ENCODE peak calls at places on chromosomes 12 and 14, in eight cellular contexts. Y is fibroblast of the aortic adventitia; G is activated CD4-positive, alpha-beta T cell treated with anti-CD3 and anti-CD28 coated beads, Interleukin-2, amount 50 U/mL, for 4 hours; P is mucosa of descending colon; I is lower leg skin; N is neural crest cell; O is upper lobe of right lung; Z is gastrocnemius medialis. U is an unnamed sample.

GRCh38 chr12:43444940-43445564 is 107.0 kb downstream of the ADAMTS20 start:
- DNase-seq in Y (peak; percentile 74), G (peak; percentile 46), P (no peak), I (peak; percentile 19), N (peak; percentile 63), O (no peak), Z (no peak), U (peak; percentile 42)

GRCh38 chr12:93015970-93016751 is 87.1 kb upstream of the EEA1 start:
- DNase-seq in Y (no peak), G (no peak), P (no peak), I (no peak), N (no peak), O (no peak), Z (no peak), U (peak; percentile 18)

GRCh38 chr12:9039397-9039977 is 50.1 kb downstream of the KLRG1 start:
- DNase-seq in Y (peak; percentile 60), G (no peak), P (no peak), I (no peak), N (no peak), O (no peak), Z (no peak), U (peak; percentile 38)

GRCh38 chr14:77872152-77872551 is 72.2 kb downstream of the ADCK1 start:
- DNase-seq in Y (no peak), G (no peak), P (no peak), I (no peak), N (no peak), O (no peak), Z (no peak), U (no peak)

GRCh38 chr12:56266634-56267442 is at the start of gene COQ10A:
- DNase-seq in Y (peak; percentile 83), G (peak; percentile 91), P (peak; percentile 93), I (peak; percentile 87), N (peak; percentile 87), O (peak; percentile 95), Z (peak; percentile 94), U (peak; percentile 77)

GRCh38 chr12:92528097-92528496 is 174.7 kb upstream of the PLEKHG7 start:
- DNase-seq in Y (no peak), G (no peak), P (no peak), I (no peak), N (no peak), O (no peak), Z (no peak), U (no peak)

GRCh38 chr12:7068240-7068993 is 7.9 kb downstream of the C1S start:
- DNase-seq in Y (peak; percentile 69), G (no peak), P (no peak), I (no peak), N (no peak), O (no peak), Z (peak; percentile 90), U (no peak)

GRCh38 chr12:94304566-94305061 is 155.1 kb downstream of the CEP83 start:
- DNase-seq in Y (peak; percentile 49), G (no peak), P (no peak), I (no peak), N (no peak), O (no peak), Z (no peak), U (no peak)

GRCh38 chr14:40842816-40843215 is 763.9 kb upstream of the LRFN5 start:
- DNase-seq in Y (no peak), G (no peak), P (no peak), I (no peak), N (no peak), O (no peak), Z (no peak), U (no peak)

GRCh38 chr14:54377501-54377900 is 19.3 kb upstream of the CDKN3 start:
- DNase-seq in Y (no peak), G (no peak), P (no peak), I (no peak), N (no peak), O (no peak), Z (no peak), U (no peak)

GRCh38 chr12:103354403-103354802 is 141.4 kb downstream of the C12orf42 start:
- DNase-seq in Y (no peak), G (no peak), P (no peak), I (no peak), N (no peak), O (no peak), Z (no peak), U (no peak)

GRCh38 chr14:33564774-33565630 is 385.9 kb downstream of the EGLN3 start:
- DNase-seq in Y (peak; percentile 61), G (no peak), P (no peak), I (no peak), N (no peak), O (no peak), Z (no peak), U (no peak)

GRCh38 chr12:93109794-93110203 is 180.7 kb upstream of the EEA1 start:
- DNase-seq in Y (no peak), G (no peak), P (no peak), I (no peak), N (no peak), O (no peak), Z (no peak), U (no peak)

GRCh38 chr12:1800646-1801284 is 19.6 kb upstream of the LRTM2 start:
- DNase-seq in Y (no peak), G (no peak), P (peak; percentile 44), I (no peak), N (no peak), O (peak; percentile 69), Z (peak; percentile 31), U (peak; percentile 4)

GRCh38 chr14:22898302-22898894 is 15.4 kb downstream of the REM2 start:
- DNase-seq in Y (peak; percentile 23), G (no peak), P (no peak), I (no peak), N (no peak), O (no peak), Z (no peak), U (no peak)

GRCh38 chr12:44875417-44875953 is 630 bp downstream of the NELL2 start:
- DNase-seq in Y (no peak), G (no peak), P (no peak), I (no peak), N (peak; percentile 33), O (peak; percentile 48), Z (no peak), U (no peak)

GRCh38 chr12:14665354-14666348 is 30.7 kb downstream of the GUCY2C start:
- DNase-seq in Y (no peak), G (no peak), P (no peak), I (no peak), N (no peak), O (no peak), Z (no peak), U (peak; percentile 80)

GRCh38 chr12:18837025-18837424 is 99.1 kb downstream of the CAPZA3 start:
- DNase-seq in Y (peak; percentile 84), G (no peak), P (no peak), I (no peak), N (no peak), O (no peak), Z (no peak), U (no peak)

GRCh38 chr12:92987362-92987761 is 58.3 kb upstream of the EEA1 start:
- DNase-seq in Y (peak; percentile 93), G (no peak), P (no peak), I (peak; percentile 46), N (peak; percentile 6), O (no peak), Z (no peak), U (peak; percentile 69)

GRCh38 chr12:20473133-20473532 is 104.8 kb downstream of the PDE3A start:
- DNase-seq in Y (no peak), G (no peak), P (no peak), I (no peak), N (no peak), O (no peak), Z (no peak), U (no peak)

GRCh38 chr12:95336387-95337067 is 118.9 kb downstream of the VEZT start:
- DNase-seq in Y (peak; percentile 90), G (no peak), P (no peak), I (peak; percentile 49), N (peak; percentile 61), O (peak; percentile 67), Z (peak; percentile 75), U (peak; percentile 54)

GRCh38 chr14:91396959-91397815 is 20.4 kb downstream of the CCDC88C start:
- DNase-seq in Y (no peak), G (no peak), P (peak; percentile 90), I (no peak), N (no peak), O (no peak), Z (no peak), U (no peak)

GRCh38 chr14:28767851-28768548 is 1.4 kb downstream of the FOXG1 start:
- DNase-seq in Y (no peak), G (no peak), P (no peak), I (no peak), N (no peak), O (no peak), Z (no peak), U (no peak)

GRCh38 chr14:89252887-89253532 is 164.0 kb downstream of the FOXN3 start:
- DNase-seq in Y (no peak), G (no peak), P (no peak), I (no peak), N (no peak), O (no peak), Z (peak; percentile 36), U (no peak)

GRCh38 chr14:103675957-103676356 is 39.3 kb downstream of the XRCC3 start:
- DNase-seq in Y (no peak), G (no peak), P (no peak), I (no peak), N (no peak), O (no peak), Z (no peak), U (no peak)

GRCh38 chr12:64083285-64084210 is 138.5 kb downstream of the KICS2 start:
- DNase-seq in Y (peak; percentile 98), G (no peak), P (peak; percentile 62), I (peak; percentile 87), N (no peak), O (no peak), Z (peak; percentile 83), U (no peak)

GRCh38 chr14:69760810-69761209 is 6.1 kb upstream of the SRSF5 start:
- DNase-seq in Y (no peak), G (no peak), P (no peak), I (no peak), N (no peak), O (no peak), Z (no peak), U (no peak)

GRCh38 chr14:47454025-47454424 is 221.4 kb downstream of the MDGA2 start:
- DNase-seq in Y (no peak), G (no peak), P (no peak), I (no peak), N (no peak), O (no peak), Z (no peak), U (no peak)

GRCh38 chr12:68910128-68910527 is 22.8 kb downstream of the CPM start:
- DNase-seq in Y (no peak), G (no peak), P (no peak), I (no peak), N (no peak), O (no peak), Z (no peak), U (no peak)

GRCh38 chr12:47991592-47991991 is 12.7 kb downstream of the COL2A1 start:
- DNase-seq in Y (no peak), G (no peak), P (no peak), I (no peak), N (no peak), O (no peak), Z (no peak), U (no peak)

GRCh38 chr12:124422142-124422569 is 127.3 kb downstream of the RFLNA start:
- DNase-seq in Y (peak; percentile 23), G (no peak), P (peak; percentile 87), I (peak; percentile 50), N (no peak), O (peak; percentile 81), Z (no peak), U (peak; percentile 54)

GRCh38 chr12:4355843-4356327 is 23.6 kb downstream of the FGF23 start:
- DNase-seq in Y (peak; percentile 11), G (peak; percentile 22), P (no peak), I (no peak), N (peak; percentile 50), O (no peak), Z (no peak), U (peak; percentile 6)

GRCh38 chr12:29844667-29845066 is 60.9 kb upstream of the TMTC1 start:
- DNase-seq in Y (peak; percentile 7), G (no peak), P (no peak), I (no peak), N (no peak), O (no peak), Z (no peak), U (no peak)

GRCh38 chr12:87670448-87670847 is 358.8 kb downstream of the C12orf50 start:
- DNase-seq in Y (no peak), G (no peak), P (no peak), I (no peak), N (no peak), O (no peak), Z (no peak), U (peak; percentile 97)

U was measured in NCI-H748 treated with DMSO at 0.1 percent for 48 hours.